ENCODE peak calls at places on chromosomes 7 and 10, in nine cellular contexts. O is PC-3, D is esophagus squamous epithelium, F is GM23338, B is HFF-Myc, U is HepG2, E is ovary, Y is astrocyte of the spinal cord, Q is body of pancreas. P is an unnamed sample.
A peak's percentile ranks its signal among the peaks of the same experiment; 100 is the strongest.

GRCh38 chr7:100827330-100828226 is at the start of gene EPHB4:
- DNase-seq in B (peak; percentile 56), Q (peak; percentile 78), O (peak; percentile 84), D (no peak), E (peak; percentile 92), U (peak; percentile 90), Y (peak; percentile 91), F (peak; percentile 98), P (no peak)

GRCh38 chr10:6473901-6474370 is 106.1 kb downstream of the PRKCQ start:
- DNase-seq in U (no peak), O (no peak), D (no peak), Y (peak; percentile 5), B (no peak), F (no peak), E (no peak), Q (no peak), P (no peak)

GRCh38 chr10:90849956-90850749 is 7.7 kb downstream of the HTR7 start:
- DNase-seq in E (no peak), B (no peak), O (peak; percentile 43), F (no peak), D (no peak), U (no peak), Q (no peak), Y (peak; percentile 45), P (no peak)

GRCh38 chr10:119669975-119670640 is 18.9 kb downstream of the BAG3 start:
- DNase-seq in B (no peak), E (no peak), Y (no peak), F (no peak), O (no peak), Q (no peak), U (no peak), D (no peak), P (no peak)

GRCh38 chr7:15113752-15114151 is 211.2 kb upstream of the DGKB start:
- DNase-seq in U (no peak), Q (no peak), Y (no peak), B (no peak), O (peak; percentile 77), D (no peak), F (no peak), E (no peak), P (no peak)

GRCh38 chr10:12448729-12449391 is 99.5 kb downstream of the CAMK1D start:
- DNase-seq in U (no peak), O (peak; percentile 78), Q (no peak), D (no peak), Y (peak; percentile 94), E (peak; percentile 34), B (peak; percentile 69), F (no peak), P (peak; percentile 50)

GRCh38 chr7:156827587-156828203 is 65.3 kb downstream of the LMBR1 start:
- DNase-seq in Q (no peak), D (no peak), E (no peak), F (peak; percentile 56), O (peak; percentile 22), U (no peak), B (no peak), Y (peak; percentile 33), P (peak; percentile 7)

GRCh38 chr7:151631968-151632749 is 112.5 kb upstream of the RHEB start:
- DNase-seq in Q (peak; percentile 91), B (no peak), Y (peak; percentile 75), E (peak; percentile 82), O (peak; percentile 85), U (peak; percentile 55), D (peak; percentile 23), F (peak; percentile 86), P (no peak)

GRCh38 chr7:73721237-73721848 is 1.9 kb upstream of the STX1A start:
- DNase-seq in O (peak; percentile 76), F (no peak), D (no peak), Q (peak; percentile 86), E (no peak), Y (no peak), B (no peak), U (no peak), P (no peak)

GRCh38 chr7:44320794-44321371 is 4.5 kb downstream of the CAMK2B start:
- DNase-seq in Y (no peak), O (no peak), E (no peak), D (no peak), F (no peak), U (no peak), B (no peak), Q (no peak), P (no peak)

GRCh38 chr10:5460468-5461200 is 38.7 kb downstream of the CALML5 start:
- DNase-seq in U (no peak), D (no peak), E (no peak), Q (no peak), F (no peak), B (no peak), O (no peak), Y (no peak), P (no peak)

GRCh38 chr10:17742918-17743317 is 9.1 kb upstream of the TMEM236 start:
- DNase-seq in Y (peak; percentile 55), E (peak; percentile 46), U (peak; percentile 30), Q (peak; percentile 71), D (no peak), O (peak; percentile 49), F (peak; percentile 66), B (peak; percentile 55), P (no peak)

GRCh38 chr7:93097388-93097787 is 20.4 kb downstream of the SAMD9 start:
- DNase-seq in E (no peak), O (no peak), U (no peak), Y (no peak), B (no peak), F (no peak), D (no peak), Q (no peak), P (no peak)

GRCh38 chr7:108030536-108030935 is 27.6 kb upstream of the LAMB1 start:
- DNase-seq in B (no peak), Q (no peak), E (no peak), O (no peak), F (no peak), U (no peak), D (no peak), Y (peak; percentile 40), P (no peak)

GRCh38 chr7:149856583-149856982 is 17.2 kb upstream of the ATP6V0E2 start:
- DNase-seq in U (no peak), D (no peak), F (no peak), E (no peak), O (no peak), Y (no peak), Q (no peak), B (no peak), P (no peak)

GRCh38 chr7:38321515-38321944 is 48.1 kb upstream of the TARP start:
- DNase-seq in U (no peak), E (no peak), O (peak; percentile 69), F (no peak), Q (no peak), B (no peak), Y (peak; percentile 78), D (no peak), P (peak; percentile 88)

GRCh38 chr10:117601716-117602115 is 59.2 kb downstream of the EMX2 start:
- DNase-seq in O (no peak), E (no peak), D (no peak), Y (no peak), F (no peak), U (no peak), B (no peak), Q (no peak), P (no peak)

GRCh38 chr10:117596666-117597065 is 54.1 kb downstream of the EMX2 start:
- DNase-seq in Y (no peak), Q (no peak), U (no peak), O (peak; percentile 39), B (no peak), F (no peak), D (no peak), E (no peak), P (no peak)

GRCh38 chr10:117603081-117603480 is 60.5 kb downstream of the EMX2 start:
- DNase-seq in D (no peak), F (no peak), E (no peak), Q (no peak), U (no peak), B (no peak), Y (no peak), O (no peak), P (no peak)

GRCh38 chr10:117594722-117595121 is 52.2 kb downstream of the EMX2 start:
- DNase-seq in D (no peak), F (no peak), E (no peak), U (no peak), B (no peak), Y (no peak), Q (no peak), O (peak; percentile 42), P (no peak)

GRCh38 chr10:117597216-117597615 is 54.7 kb downstream of the EMX2 start:
- DNase-seq in Q (no peak), U (no peak), B (no peak), Y (no peak), F (no peak), E (no peak), D (no peak), O (peak; percentile 58), P (no peak)
- TF ChIP-seq CTCF in Q (no peak), U (no peak), B (no peak), Y (no peak), F (no peak), E (no peak), D (no peak), O (no peak), P (no peak)

GRCh38 chr10:100346351-100346764 is 675 bp upstream of the SCD start:
- DNase-seq in D (no peak), Q (peak; percentile 28), U (peak; percentile 59), Y (peak; percentile 73), O (peak; percentile 41), E (peak; percentile 82), F (peak; percentile 89), B (no peak), P (no peak)
- H3K4me3 ChIP-seq in D (peak overlapping the region; percentile 77), Q (peak overlapping the region; percentile 41), U (peak overlapping the region; percentile 95), Y (peak overlapping the region; percentile 93), O (peak overlapping the region; percentile 96), E (peak overlapping the region; percentile 52), F (peak overlapping the region; percentile 100), B (peak overlapping the region; percentile 96), P (peak overlapping the region; percentile 84)

DNA sequence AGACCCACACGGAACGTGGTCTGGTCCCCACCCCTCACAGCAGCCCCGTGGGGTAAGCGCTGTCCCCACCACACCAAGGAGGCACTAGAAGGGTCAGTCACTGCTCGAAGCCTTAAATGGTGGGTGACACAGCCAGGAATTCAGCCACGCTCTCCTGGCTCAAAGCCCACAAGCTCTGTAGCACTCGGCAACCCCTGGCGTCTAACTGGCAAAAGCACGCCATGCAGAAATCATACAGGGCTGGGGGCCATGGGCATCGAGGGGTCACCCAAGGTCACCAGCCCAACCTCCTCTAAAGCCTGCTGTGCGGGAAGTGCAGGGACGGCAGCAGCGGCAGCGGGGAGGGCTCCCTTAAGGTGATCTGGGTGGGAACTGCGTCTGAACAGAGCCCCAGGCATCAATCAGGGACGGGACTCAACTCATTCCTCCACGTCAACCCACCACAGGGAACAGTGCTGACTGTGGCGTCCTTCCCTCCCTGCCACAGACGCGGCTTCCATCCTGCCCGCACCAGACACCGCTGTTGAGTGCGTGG is 7.8 kb downstream of the GPER1 start:
- DNase-seq in Y (peak; percentile 24), Q (no peak), U (no peak), O (no peak), E (no peak), D (no peak), B (no peak), F (no peak), P (no peak)
- TF ChIP-seq CTCF in Y (no peak), Q (no peak), U (no peak), O (no peak), E (no peak), D (no peak), B (no peak), F (no peak), P (no peak)

DNA sequence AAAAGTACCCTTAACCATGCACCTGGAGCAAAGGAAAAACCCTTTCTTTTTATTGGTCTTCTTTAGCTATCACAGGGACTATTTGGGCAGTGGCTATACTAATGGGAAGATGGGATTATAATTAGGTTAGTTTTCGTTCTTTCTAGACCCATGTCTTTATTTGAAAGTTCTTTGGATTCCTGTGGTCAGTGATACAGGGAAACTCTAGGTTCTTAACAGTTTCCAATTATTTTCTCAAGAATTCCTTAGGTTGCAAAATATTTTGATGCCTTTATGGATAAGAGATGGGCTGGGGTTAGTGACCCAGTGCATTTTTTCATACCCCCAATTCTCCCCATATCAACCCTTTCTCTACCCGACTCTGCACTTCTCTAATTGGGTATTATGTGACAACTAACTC is 49.0 kb downstream of the ADD3 start:
- DNase-seq in B (no peak), E (no peak), D (no peak), U (no peak), Y (peak; percentile 59), O (no peak), Q (no peak), F (no peak), P (peak; percentile 36)
- H3K4me3 ChIP-seq in B (no peak overlapping the region), E (no peak overlapping the region), D (no peak overlapping the region), U (no peak overlapping the region), Y (no peak overlapping the region), O (no peak overlapping the region), Q (no peak overlapping the region), F (no peak overlapping the region), P (no peak overlapping the region)

P was measured in AG04449.